ENCODE peak calls at places on chromosomes 4 and X, in seven cellular contexts. S is A549, F is body of pancreas, R is uterus, A is prostate gland, N is endothelial cell of umbilical vein, J is HepG2. U is an unnamed sample.

GRCh38 chrX:31353095-31353494 is 281.3 kb upstream of the FTHL17 start:
- DNase-seq in S (no peak), J (no peak), N (no peak), F (no peak), R (no peak), A (no peak), U (peak)

GRCh38 chrX:96564595-96564994 is 120.0 kb upstream of the DIAPH2 start:
- DNase-seq in N (no peak), J (no peak), S (no peak), F (no peak), R (no peak), A (no peak), U (no peak)

GRCh38 chrX:46587158-46587557 is 13.6 kb downstream of the CHST7 start:
- DNase-seq in N (peak), J (no peak), A (no peak), R (no peak), F (no peak), S (no peak), U (no peak)

GRCh38 chrX:11105080-11105479 is 6.1 kb upstream of the HCCS start:
- DNase-seq in N (peak), A (no peak), F (no peak), J (no peak), R (no peak), S (peak), U (no peak)

GRCh38 chr4:168803727-168804126 is 206.3 kb downstream of the CBR4 start:
- DNase-seq in F (no peak), N (peak), S (no peak), A (peak), R (no peak), J (no peak), U (no peak)

GRCh38 chr4:74223801-74224200 is 65.9 kb downstream of the MTHFD2L start:
- DNase-seq in S (no peak), A (no peak), R (no peak), J (no peak), F (no peak), N (peak), U (no peak)

GRCh38 chrX:10467793-10468192 is 152.6 kb downstream of the MID1 start:
- DNase-seq in A (no peak), F (no peak), R (no peak), J (no peak), N (no peak), S (no peak), U (no peak)

GRCh38 chr4:139798456-139798855 is 132.8 kb downstream of the MGST2 start:
- DNase-seq in R (no peak), S (no peak), A (no peak), N (no peak), F (no peak), J (no peak), U (no peak)

GRCh38 chrX:132708529-132708928 is 219.7 kb upstream of the MBNL3 start:
- DNase-seq in N (no peak), A (no peak), R (no peak), S (no peak), F (no peak), J (no peak), U (no peak)

GRCh38 chr4:37763831-37764230 is 62.7 kb upstream of the PGM2 start:
- DNase-seq in F (no peak), A (no peak), S (no peak), J (no peak), N (no peak), R (no peak), U (no peak)

GRCh38 chrX:70481424-70481823 is 36.8 kb downstream of the DLG3 start:
- DNase-seq in J (no peak), R (no peak), A (no peak), F (no peak), N (peak), S (no peak), U (no peak)

GRCh38 chrX:134026732-134027311 is 41.4 kb upstream of the GPC3 start:
- DNase-seq in A (peak), F (peak), S (peak), R (peak), N (peak), J (peak), U (peak)

GRCh38 chrX:43679778-43680177 is 23.7 kb downstream of the MAOA start:
- DNase-seq in A (no peak), S (no peak), N (peak), R (no peak), J (no peak), F (no peak), U (no peak)

GRCh38 chrX:48475295-48475694 is 704 bp upstream of the FTSJ1 start:
- DNase-seq in A (no peak), N (no peak), J (peak), R (no peak), S (no peak), F (no peak), U (no peak)

GRCh38 chrX:9902651-9903050 is 64.5 kb upstream of the CLDN34 start:
- DNase-seq in F (no peak), J (no peak), R (no peak), N (no peak), A (peak), S (no peak), U (no peak)

GRCh38 chr4:84964995-84965557 is 1.4 kb downstream of the WDFY3 start:
- DNase-seq in S (no peak), A (no peak), F (no peak), N (no peak), J (no peak), R (no peak), U (no peak)

GRCh38 chrX:74523870-74524735 is 90.3 kb downstream of the RLIM start:
- DNase-seq in A (no peak), J (no peak), F (no peak), S (no peak), R (no peak), N (no peak), U (no peak)

GRCh38 chr4:122759639-122760310 is 27.3 kb downstream of the BBS12 start:
- DNase-seq in J (no peak), R (no peak), N (no peak), A (no peak), F (no peak), S (no peak), U (no peak)

GRCh38 chrX:150517303-150517896 is 51.0 kb upstream of the MTM1 start:
- DNase-seq in N (no peak), R (no peak), S (no peak), F (no peak), J (no peak), A (no peak), U (no peak)

GRCh38 chr4:2938906-2939305 is 24.3 kb downstream of the NOP14 start:
- DNase-seq in R (no peak), J (no peak), N (no peak), S (no peak), A (no peak), F (peak), U (no peak)

GRCh38 chr4:38463268-38463958 is 200.6 kb upstream of the KLF3 start:
- DNase-seq in N (no peak), J (no peak), S (no peak), F (no peak), R (no peak), A (no peak), U (no peak)

GRCh38 chrX:65536291-65536690 is 1.7 kb upstream of the LAS1L start:
- DNase-seq in F (no peak), A (no peak), N (no peak), S (no peak), J (no peak), R (no peak), U (no peak)

GRCh38 chrX:47543496-47543895 is 17.5 kb upstream of the ARAF start:
- DNase-seq in S (no peak), A (no peak), J (no peak), F (no peak), R (no peak), N (no peak), U (no peak)

GRCh38 chrX:69988955-69989394 is 60.8 kb downstream of the AWAT2 start:
- DNase-seq in F (no peak), S (no peak), J (no peak), N (peak), R (no peak), A (no peak), U (no peak)

GRCh38 chr4:14532436-14532835 is 469.8 kb upstream of the CPEB2 start:
- DNase-seq in A (no peak), R (no peak), J (no peak), N (no peak), S (no peak), F (no peak), U (no peak)

GRCh38 chr4:38130884-38131283 is 170.7 kb downstream of the PTTG2 start:
- DNase-seq in R (no peak), J (no peak), S (no peak), A (no peak), N (no peak), F (no peak), U (no peak)

GRCh38 chrX:103716967-103717366 is 6.3 kb downstream of the TMEM31 start:
- DNase-seq in A (no peak), S (peak), F (no peak), N (peak), J (no peak), R (peak), U (peak)

GRCh38 chrX:53018627-53019026 is 30.0 kb upstream of the GPR173 start:
- DNase-seq in F (no peak), J (peak), S (no peak), A (no peak), R (no peak), N (no peak), U (no peak)

GRCh38 chr4:8198906-8199593 is at the start of gene SH3TC1:
- DNase-seq in R (peak), J (peak), F (peak), N (peak), A (peak), S (peak), U (peak)
- TF ChIP-seq POLR2A in R (no peak), J (no peak), F (peak), N (peak), A (peak), S (no peak), U (peak)

GRCh38 chr4:76588268-76588667 is 153.2 kb downstream of the SHROOM3 start:
- DNase-seq in F (no peak), N (no peak), A (no peak), S (no peak), J (no peak), R (no peak), U (no peak)

GRCh38 chr4:76585270-76585669 is 150.2 kb downstream of the SHROOM3 start:
- DNase-seq in F (no peak), S (no peak), R (no peak), N (no peak), J (no peak), A (no peak), U (no peak)

GRCh38 chr4:76584235-76585152 is 149.5 kb downstream of the SHROOM3 start:
- DNase-seq in J (no peak), F (no peak), N (no peak), S (no peak), R (peak), A (no peak), U (no peak)

GRCh38 chr4:76582817-76583087 is 147.7 kb downstream of the SHROOM3 start:
- DNase-seq in S (no peak), A (no peak), J (no peak), N (no peak), R (no peak), F (no peak), U (no peak)

GRCh38 chr4:76585897-76586360 is 150.9 kb downstream of the SHROOM3 start:
- DNase-seq in N (peak), A (peak), J (peak), S (peak), R (peak), F (peak), U (peak)
- TF ChIP-seq POLR2A in N (no peak), A (peak), J (no peak), S (no peak), R (no peak), F (peak), U (peak)

GRCh38 chr4:7043521-7044414 is 596 bp downstream of the TADA2B start:
- DNase-seq in S (peak), N (peak), F (peak), J (no peak), R (no peak), A (peak), U (peak)
- TF ChIP-seq POLR2A in S (no peak), N (no peak), F (peak), J (no peak), R (no peak), A (peak), U (peak)

DNA sequence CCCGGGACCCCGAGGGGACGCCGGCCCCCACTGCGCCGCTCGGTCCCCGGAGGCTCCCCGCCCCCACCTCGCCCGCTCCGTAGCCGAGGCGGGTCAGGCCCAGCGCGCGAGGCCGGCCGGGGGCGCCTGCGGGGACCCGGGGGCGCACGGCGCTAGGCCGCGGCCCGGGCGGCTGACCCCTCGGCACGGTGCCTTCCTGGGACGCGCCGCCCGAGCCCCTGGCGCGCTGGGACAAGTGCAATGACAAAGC is 1.2 kb downstream of the IRF2 start:
- DNase-seq in S (no peak), J (no peak), N (no peak), A (no peak), F (no peak), R (no peak), U (no peak)
- TF ChIP-seq POLR2A in S (no peak), J (no peak), N (no peak), A (no peak), F (no peak), R (no peak), U (no peak)